ENCODE peak calls at places on chromosomes 11 and 22, in ten cellular contexts. Z is neural progenitor cell; G is activated CD4-positive, alpha-beta T cell treated with anti-CD3 and anti-CD28 coated beads, Interleukin-2, amount 10 ng/mL, durations not matched to agents 7 days and 5 days; J is GM18507; C is non-pigmented ciliary epithelial cell; O is AG04450; X is HFFc6; L is SW480; K is foreskin keratinocyte; B is RWPE1. N is an unnamed sample.

GRCh38 chr11:106466441-106467190 is 389.2 kb downstream of the AASDHPPT start:
- DNase-seq in Z (peak), G (no peak), J (no peak), C (peak), O (peak), X (peak), L (no peak), K (no peak), B (peak), N (peak)

GRCh38 chr11:19220903-19221682 is 19.3 kb upstream of the CSRP3 start:
- DNase-seq in Z (no peak), G (no peak), J (no peak), C (no peak), O (no peak), X (no peak), L (no peak), K (no peak), B (no peak), N (peak)

GRCh38 chr22:22755778-22756100 is 111.3 kb downstream of the GGTLC2 start:
- DNase-seq in Z (no peak), G (no peak), J (no peak), C (no peak), O (no peak), X (no peak), L (no peak), K (no peak), B (no peak), N (no peak)

GRCh38 chr11:128210148-128210940 is 377.0 kb downstream of the ETS1 start:
- DNase-seq in Z (no peak), G (no peak), J (no peak), C (peak), O (peak), X (peak), L (peak), K (peak), B (peak), N (peak)

GRCh38 chr11:94882931-94883330 is 90.4 kb downstream of the CWC15 start:
- DNase-seq in Z (no peak), G (no peak), J (no peak), C (no peak), O (no peak), X (no peak), L (no peak), K (peak), B (peak), N (peak)

GRCh38 chr11:56705784-56706396 is 7.0 kb downstream of the OR9G1 start:
- DNase-seq in Z (no peak), G (no peak), J (no peak), C (no peak), O (no peak), X (no peak), L (no peak), K (no peak), B (no peak), N (no peak)

GRCh38 chr11:74615311-74615710 is 22.9 kb downstream of the POLD3 start:
- DNase-seq in Z (no peak), G (no peak), J (no peak), C (no peak), O (no peak), X (no peak), L (no peak), K (no peak), B (no peak), N (no peak)

GRCh38 chr11:59191095-59191494 is 19.2 kb downstream of the DTX4 start:
- DNase-seq in Z (no peak), G (no peak), J (no peak), C (no peak), O (no peak), X (no peak), L (no peak), K (no peak), B (no peak), N (no peak)

GRCh38 chr11:121318848-121319834 is 26.6 kb downstream of the SC5D start:
- DNase-seq in Z (peak), G (peak), J (no peak), C (peak), O (peak), X (peak), L (peak), K (peak), B (peak), N (peak)

GRCh38 chr11:66579017-66579606 is 10.7 kb upstream of the CTSF start:
- DNase-seq in Z (peak), G (peak), J (peak), C (no peak), O (peak), X (peak), L (peak), K (no peak), B (peak), N (peak)

GRCh38 chr11:1075341-1075911 is 752 bp downstream of the MUC2 start:
- DNase-seq in Z (no peak), G (no peak), J (no peak), C (no peak), O (no peak), X (no peak), L (no peak), K (no peak), B (no peak), N (no peak)

GRCh38 chr11:64727131-64727530 is 4.1 kb upstream of the NRXN2 start:
- DNase-seq in Z (no peak), G (no peak), J (no peak), C (no peak), O (no peak), X (no peak), L (no peak), K (no peak), B (no peak), N (no peak)